ENCODE peak calls at places on chromosomes 16 and 17, in nine cellular contexts. S, W, F, B, N, T, H, Q and A are unnamed samples.

GRCh38 chr17:8141046-8141445 is 11.2 kb downstream of the PER1 start:
- DNase-seq in S (no peak), W (no peak), F (no peak), B (peak), N (no peak), T (no peak), H (no peak), Q (no peak), A (no peak)

GRCh38 chr16:11871193-11871592 is 19.9 kb upstream of the RSL1D1 start:
- DNase-seq in S (no peak), W (peak), F (no peak), B (no peak), N (no peak), T (peak), H (no peak), Q (peak), A (peak)

GRCh38 chr16:66344533-66345145 is 21.9 kb upstream of the CDH5 start:
- DNase-seq in S (no peak), W (peak), F (no peak), B (no peak), N (no peak), T (no peak), H (no peak), Q (no peak), A (no peak)

GRCh38 chr17:21095735-21096134 is 31.0 kb upstream of the DHRS7B start:
- DNase-seq in S (no peak), W (no peak), F (no peak), B (no peak), N (no peak), T (no peak), H (no peak), Q (no peak), A (no peak)

GRCh38 chr17:76136276-76137025 is 4.6 kb downstream of the FOXJ1 start:
- DNase-seq in S (no peak), W (peak), F (no peak), B (no peak), N (no peak), T (peak), H (no peak), Q (no peak), A (no peak)

GRCh38 chr17:8016632-8017424 is 14.4 kb downstream of the GUCY2D start:
- DNase-seq in S (no peak), W (peak), F (no peak), B (peak), N (no peak), T (peak), H (peak), Q (no peak), A (peak)

GRCh38 chr16:47826070-47826469 is 329.7 kb downstream of the ABCC12 start:
- DNase-seq in S (no peak), W (no peak), F (no peak), B (no peak), N (no peak), T (no peak), H (no peak), Q (no peak), A (no peak)

GRCh38 chr17:14396542-14396941 is 95.7 kb downstream of the HS3ST3B1 start:
- DNase-seq in S (no peak), W (peak), F (peak), B (no peak), N (no peak), T (no peak), H (no peak), Q (no peak), A (no peak)

GRCh38 chr16:24717411-24717810 is 12.0 kb upstream of the TNRC6A start:
- DNase-seq in S (no peak), W (no peak), F (no peak), B (no peak), N (no peak), T (no peak), H (no peak), Q (peak), A (no peak)

GRCh38 chr17:29674270-29674669 is 51.6 kb upstream of the CORO6 start:
- DNase-seq in S (no peak), W (no peak), F (no peak), B (no peak), N (no peak), T (no peak), H (no peak), Q (no peak), A (no peak)

GRCh38 chr16:75197522-75198134 is 9.3 kb downstream of the CTRB2 start:
- DNase-seq in S (no peak), W (no peak), F (no peak), B (no peak), N (no peak), T (no peak), H (no peak), Q (no peak), A (no peak)

GRCh38 chr16:1308036-1308976 is 1.1 kb upstream of the UBE2I start:
- DNase-seq in S (no peak), W (no peak), F (no peak), B (no peak), N (no peak), T (no peak), H (no peak), Q (peak), A (no peak)

GRCh38 chr16:19700319-19700781 is 17.7 kb downstream of the KNOP1 start:
- DNase-seq in S (no peak), W (no peak), F (no peak), B (no peak), N (no peak), T (no peak), H (no peak), Q (peak), A (peak)

GRCh38 chr16:70805380-70805779 is 4.4 kb upstream of the VAC14 start:
- DNase-seq in S (no peak), W (no peak), F (no peak), B (no peak), N (no peak), T (no peak), H (no peak), Q (no peak), A (no peak)

GRCh38 chr17:59853168-59853918 is 39.4 kb downstream of the TUBD1 start:
- DNase-seq in S (no peak), W (peak), F (peak), B (peak), N (peak), T (peak), H (no peak), Q (peak), A (no peak)

GRCh38 chr17:71633391-71633849 is 487.4 kb upstream of the SOX9 start:
- DNase-seq in S (no peak), W (no peak), F (peak), B (no peak), N (peak), T (no peak), H (no peak), Q (peak), A (peak)

GRCh38 chr16:1552129-1552528 is 18.7 kb downstream of the TMEM204 start:
- DNase-seq in S (no peak), W (no peak), F (no peak), B (no peak), N (no peak), T (no peak), H (no peak), Q (no peak), A (no peak)

GRCh38 chr16:74456290-74456625 is 35.0 kb upstream of the CLEC18B start:
- DNase-seq in S (no peak), W (no peak), F (no peak), B (no peak), N (no peak), T (no peak), H (no peak), Q (no peak), A (no peak)

GRCh38 chr17:82386881-82387498 is 15.4 kb downstream of the UTS2R start:
- DNase-seq in S (no peak), W (no peak), F (no peak), B (no peak), N (no peak), T (peak), H (no peak), Q (no peak), A (no peak)

GRCh38 chr17:77380411-77381184 is 239.8 kb downstream of the SEC14L1 start:
- DNase-seq in S (no peak), W (no peak), F (no peak), B (no peak), N (no peak), T (no peak), H (no peak), Q (no peak), A (no peak)

GRCh38 chr16:7550096-7550495 is 217.5 kb downstream of the RBFOX1 start:
- DNase-seq in S (no peak), W (no peak), F (no peak), B (no peak), N (no peak), T (no peak), H (no peak), Q (no peak), A (no peak)

GRCh38 chr16:27745348-27745747 is 195.4 kb downstream of the KATNIP start:
- DNase-seq in S (no peak), W (no peak), F (no peak), B (no peak), N (no peak), T (no peak), H (no peak), Q (no peak), A (no peak)

GRCh38 chr17:80871341-80871740 is 120.3 kb upstream of the CHMP6 start:
- DNase-seq in S (no peak), W (no peak), F (no peak), B (peak), N (no peak), T (peak), H (peak), Q (no peak), A (no peak)

GRCh38 chr17:34318474-34318873 is 761 bp upstream of the CCL8 start:
- DNase-seq in S (no peak), W (peak), F (no peak), B (no peak), N (no peak), T (peak), H (no peak), Q (no peak), A (no peak)

GRCh38 chr17:71438631-71439146 is 682.1 kb upstream of the SOX9 start:
- DNase-seq in S (no peak), W (no peak), F (peak), B (no peak), N (peak), T (no peak), H (no peak), Q (peak), A (peak)

GRCh38 chr17:9771465-9771864 is 19.9 kb downstream of the DHRS7C start:
- DNase-seq in S (no peak), W (no peak), F (no peak), B (no peak), N (no peak), T (peak), H (no peak), Q (no peak), A (no peak)

GRCh38 chr16:1150511-1150982 is 2.4 kb upstream of the CACNA1H start:
- DNase-seq in S (peak), W (no peak), F (no peak), B (no peak), N (no peak), T (peak), H (no peak), Q (no peak), A (no peak)

GRCh38 chr17:52536466-52536865 is 378.0 kb upstream of the CA10 start:
- DNase-seq in S (no peak), W (no peak), F (no peak), B (peak), N (no peak), T (no peak), H (peak), Q (no peak), A (no peak)

GRCh38 chr16:26457896-26458295 is 608.8 kb upstream of the C16orf82 start:
- DNase-seq in S (no peak), W (no peak), F (no peak), B (no peak), N (no peak), T (no peak), H (no peak), Q (no peak), A (no peak)

GRCh38 chr16:86995456-86995855 is 321.7 kb downstream of the C16orf95 start:
- DNase-seq in S (no peak), W (no peak), F (no peak), B (peak), N (no peak), T (no peak), H (no peak), Q (no peak), A (no peak)

GRCh38 chr16:70370924-70371323 is 24.2 kb downstream of the DDX19A start:
- DNase-seq in S (no peak), W (no peak), F (no peak), B (no peak), N (no peak), T (no peak), H (no peak), Q (no peak), A (no peak)

GRCh38 chr17:75876190-75876937 is 2.0 kb downstream of the TRIM47 start:
- DNase-seq in S (peak), W (peak), F (no peak), B (peak), N (no peak), T (peak), H (no peak), Q (no peak), A (peak)

GRCh38 chr17:48564200-48565023 is 13.7 kb downstream of the HOXB4 start:
- DNase-seq in S (no peak), W (no peak), F (no peak), B (peak), N (no peak), T (peak), H (no peak), Q (no peak), A (no peak)

GRCh38 chr16:74837056-74837455 is 62.4 kb upstream of the FA2H start:
- DNase-seq in S (no peak), W (no peak), F (no peak), B (no peak), N (no peak), T (no peak), H (no peak), Q (no peak), A (peak)

GRCh38 chr16:14307623-14308356 is 236.7 kb downstream of the MRTFB start:
- DNase-seq in S (no peak), W (no peak), F (no peak), B (no peak), N (no peak), T (no peak), H (peak), Q (no peak), A (no peak)

GRCh38 chr17:68385490-68386215 is 71.6 kb downstream of the WIPI1 start:
- DNase-seq in S (no peak), W (no peak), F (no peak), B (peak), N (no peak), T (no peak), H (no peak), Q (no peak), A (no peak)

DNA sequence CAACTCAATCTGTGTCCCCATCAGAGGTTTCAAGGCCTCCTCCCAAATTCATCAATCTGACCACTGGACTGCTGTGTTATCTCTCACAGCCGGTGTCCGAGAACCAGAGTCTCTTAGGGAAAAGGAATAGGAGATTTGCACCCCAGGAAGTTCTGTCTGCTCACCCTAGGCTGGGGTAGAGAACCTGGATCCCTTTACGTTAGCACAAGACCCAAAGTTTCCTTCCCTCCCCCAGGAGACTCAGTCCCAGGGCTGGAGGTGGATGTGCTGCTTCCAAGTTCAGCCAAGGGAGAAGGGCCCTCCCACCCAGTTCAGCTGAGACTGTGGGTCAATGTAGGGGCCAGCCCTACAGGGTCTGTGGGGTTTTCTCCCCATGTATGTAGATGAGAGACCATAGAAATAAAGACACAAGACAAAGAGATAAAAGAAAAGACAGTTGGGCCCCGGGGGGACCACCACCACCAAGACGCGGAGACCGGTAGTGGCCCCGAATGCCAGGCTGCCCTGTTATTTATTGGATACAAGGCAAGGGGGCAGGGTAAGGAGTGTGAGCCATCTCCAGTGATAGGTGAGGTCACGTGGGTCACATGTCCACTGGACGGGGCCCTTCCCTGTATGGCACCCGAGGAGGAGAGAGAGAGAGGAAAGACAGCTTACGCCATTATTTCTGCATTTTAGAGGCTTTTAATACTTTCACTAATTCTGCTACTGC is 22.7 kb upstream of the OR1F1 start:
- DNase-seq in S (no peak), W (no peak), F (no peak), B (no peak), N (no peak), T (peak), H (no peak), Q (no peak), A (no peak)
- H3K4me3 ChIP-seq in S (no peak), W (peak), F (no peak), B (peak), N (no peak), T (no peak), H (peak), Q (peak), A (no peak)

GRCh38 chr16:49452108-49452507 is 78.5 kb downstream of the C16orf78 start:
- DNase-seq in S (no peak), W (no peak), F (no peak), B (no peak), N (no peak), T (no peak), H (peak), Q (no peak), A (no peak)
- H3K4me3 ChIP-seq in S (no peak), W (no peak), F (no peak), B (no peak), N (no peak), T (no peak), H (no peak), Q (no peak), A (no peak)

DNA sequence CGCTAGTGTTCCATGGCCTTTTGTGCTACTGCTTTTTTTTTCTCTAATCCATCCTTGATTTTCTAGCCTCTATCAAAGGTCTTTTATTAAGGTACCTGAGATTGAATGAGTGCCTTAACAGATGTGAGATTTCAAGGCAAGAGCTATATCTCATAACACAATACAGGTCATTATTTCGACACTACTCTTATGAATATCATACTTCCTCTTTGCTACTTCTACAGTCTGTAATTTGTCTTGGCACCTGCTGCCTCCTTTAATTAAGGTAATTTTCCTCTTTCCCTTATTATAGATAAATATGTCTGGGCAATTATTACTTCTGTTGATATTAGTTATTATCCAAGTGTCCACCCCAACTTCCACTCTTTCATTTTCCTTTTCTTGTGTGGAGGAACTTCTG is 5.3 kb downstream of the KRT28 start:
- DNase-seq in S (no peak), W (no peak), F (no peak), B (no peak), N (no peak), T (no peak), H (no peak), Q (no peak), A (no peak)
- H3K4me3 ChIP-seq in S (no peak), W (no peak), F (no peak), B (no peak), N (no peak), T (no peak), H (no peak), Q (no peak), A (no peak)

DNA sequence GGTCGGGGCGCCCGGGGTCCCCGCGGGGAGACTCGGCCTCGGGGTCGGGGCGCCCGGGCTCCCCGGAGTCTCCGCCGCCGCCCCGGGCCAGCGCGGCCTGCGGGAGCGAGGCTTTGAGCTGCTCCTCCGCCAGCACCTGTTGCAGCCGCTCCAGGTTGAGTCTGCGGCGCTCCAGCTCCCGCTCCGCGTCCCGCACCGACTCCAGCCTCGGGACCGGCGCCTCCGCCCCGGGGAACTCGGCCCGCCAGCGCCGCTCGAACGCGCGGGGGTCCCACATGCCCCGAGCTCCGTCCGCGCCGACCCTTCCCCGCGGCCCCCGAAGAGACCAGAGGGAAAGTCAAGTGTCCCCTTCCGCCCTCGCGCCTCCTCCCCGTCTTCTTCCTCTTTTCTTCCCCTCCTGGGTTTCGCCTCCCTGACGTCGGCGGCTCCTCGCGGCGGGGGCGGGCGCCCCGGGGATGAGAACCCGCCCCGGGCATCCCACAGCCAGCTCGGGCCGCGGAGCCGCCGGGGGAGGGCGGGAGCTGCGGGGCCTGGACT is 40.8 kb upstream of the BHLHA9 start:
- DNase-seq in S (peak), W (peak), F (no peak), B (peak), N (no peak), T (peak), H (peak), Q (no peak), A (peak)
- H3K4me3 ChIP-seq in S (peak), W (peak), F (peak), B (peak), N (peak), T (peak), H (peak), Q (peak), A (peak)

DNA sequence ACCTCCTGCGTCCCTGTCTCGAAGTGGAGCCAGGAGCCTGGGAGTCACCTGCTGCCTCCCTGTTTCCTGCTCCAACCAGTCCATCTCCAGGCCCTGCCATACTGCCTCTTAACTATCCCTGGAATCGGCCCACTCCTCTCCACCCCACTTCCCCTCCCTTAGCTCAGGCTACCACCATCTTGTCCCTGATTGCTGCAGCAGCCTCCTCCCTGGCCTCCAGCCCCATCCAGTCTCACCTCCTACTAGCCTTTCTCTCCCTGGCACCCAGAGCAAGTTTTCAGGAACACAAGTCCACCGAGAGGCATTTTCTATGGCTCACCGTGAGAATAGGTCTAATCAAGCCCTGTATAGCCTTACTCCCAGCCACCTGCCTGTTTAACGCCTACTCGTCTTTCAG is 865 bp upstream of the CAMKK1 start:
- DNase-seq in S (no peak), W (no peak), F (no peak), B (no peak), N (no peak), T (no peak), H (no peak), Q (no peak), A (no peak)
- H3K4me3 ChIP-seq in S (peak), W (peak), F (no peak), B (peak), N (no peak), T (peak), H (peak), Q (no peak), A (no peak)

DNA sequence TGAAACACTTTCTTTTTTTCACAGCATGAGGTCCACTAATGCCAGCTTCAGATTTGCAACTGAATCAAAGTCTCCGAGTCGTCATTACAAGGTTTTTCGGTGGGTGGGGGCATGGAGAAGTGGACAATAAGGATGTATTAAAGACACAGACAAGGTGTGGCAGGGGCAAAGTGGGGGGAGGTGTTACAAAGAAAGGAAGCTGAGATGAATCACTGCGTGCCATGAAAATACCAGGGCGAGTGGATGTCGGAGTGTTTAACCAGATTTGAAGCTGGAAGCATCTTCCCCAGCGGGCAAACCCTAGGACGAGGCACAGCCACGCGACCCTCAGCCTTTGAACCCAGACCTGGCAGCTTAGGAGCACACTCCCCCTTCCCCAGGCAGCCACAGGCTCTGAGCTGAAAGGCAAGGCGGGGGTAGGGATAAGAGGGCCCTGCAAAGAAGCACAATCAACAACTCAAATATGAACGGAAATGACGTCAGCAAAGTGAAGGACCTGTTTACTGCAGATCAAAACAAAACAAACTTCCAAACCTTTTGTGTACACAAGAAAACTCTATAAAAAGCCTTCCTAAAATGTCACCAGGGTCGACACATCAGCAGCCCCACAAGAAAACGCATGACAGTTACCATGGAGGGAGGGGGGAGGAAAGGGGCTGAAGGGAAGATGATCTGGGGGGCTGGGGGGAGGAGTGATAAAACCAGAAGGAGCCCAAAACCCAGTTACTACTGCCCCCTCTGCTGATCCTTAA is 5.6 kb upstream of the ZFHX3 start:
- DNase-seq in S (no peak), W (no peak), F (no peak), B (peak), N (no peak), T (peak), H (peak), Q (peak), A (peak)
- H3K4me3 ChIP-seq in S (no peak), W (no peak), F (peak), B (peak), N (peak), T (peak), H (peak), Q (peak), A (no peak)